ENCODE peak calls at places on chromosomes 5 and 9, in six cellular contexts. C, L, N, G, D and U are unnamed samples.

GRCh38 chr5:133457439-133457838 is 154.9 kb downstream of the FSTL4 start:
- DNase-seq in C (no peak), L (no peak), N (no peak), G (no peak), D (no peak), U (no peak)

GRCh38 chr5:25094219-25094618 is 449.4 kb upstream of the CDH10 start:
- DNase-seq in C (no peak), L (no peak), N (no peak), G (no peak), D (no peak), U (no peak)

GRCh38 chr9:117400131-117400530 is 14.7 kb downstream of the ASTN2 start:
- DNase-seq in C (no peak), L (no peak), N (no peak), G (no peak), D (no peak), U (no peak)

GRCh38 chr9:117828466-117828865 is 124.3 kb downstream of the TLR4 start:
- DNase-seq in C (no peak), L (no peak), N (no peak), G (no peak), D (no peak), U (no peak)

GRCh38 chr5:171162602-171163001 is 146.4 kb upstream of the TLX3 start:
- DNase-seq in C (peak), L (no peak), N (no peak), G (no peak), D (peak), U (peak)

GRCh38 chr5:126808619-126809018 is 31.7 kb downstream of the LMNB1 start:
- DNase-seq in C (peak), L (no peak), N (no peak), G (no peak), D (peak), U (no peak)

GRCh38 chr5:54778783-54779182 is 206.6 kb downstream of the ESM1 start:
- DNase-seq in C (no peak), L (no peak), N (no peak), G (no peak), D (no peak), U (no peak)

GRCh38 chr9:70117835-70118319 is 74.2 kb downstream of the MAMDC2 start:
- DNase-seq in C (no peak), L (no peak), N (no peak), G (no peak), D (no peak), U (no peak)

GRCh38 chr5:180173875-180174586 is 35.0 kb downstream of the RASGEF1C start:
- DNase-seq in C (no peak), L (no peak), N (no peak), G (no peak), D (no peak), U (no peak)

GRCh38 chr5:31361234-31361633 is 167.7 kb downstream of the CDH6 start:
- DNase-seq in C (no peak), L (no peak), N (no peak), G (no peak), D (no peak), U (no peak)

GRCh38 chr5:29002481-29002880 is 1964.1 kb upstream of the CDH9 start:
- DNase-seq in C (no peak), L (no peak), N (no peak), G (no peak), D (no peak), U (no peak)

GRCh38 chr9:125993423-125993935 is 246.3 kb downstream of the PBX3 start:
- DNase-seq in C (no peak), L (peak), N (no peak), G (no peak), D (no peak), U (no peak)

GRCh38 chr9:82970359-82970758 is 92.6 kb downstream of the RASEF start:
- DNase-seq in C (no peak), L (no peak), N (no peak), G (no peak), D (no peak), U (no peak)

GRCh38 chr5:9930156-9930555 is 300.0 kb upstream of the TAS2R1 start:
- DNase-seq in C (no peak), L (no peak), N (no peak), G (no peak), D (no peak), U (no peak)

GRCh38 chr5:74579215-74579614 is 61.3 kb downstream of the ENC1 start:
- DNase-seq in C (peak), L (no peak), N (no peak), G (no peak), D (no peak), U (no peak)

GRCh38 chr5:156556666-156557401 is 229.9 kb downstream of the SGCD start:
- DNase-seq in C (no peak), L (no peak), N (no peak), G (no peak), D (no peak), U (no peak)

GRCh38 chr5:95712347-95712958 is 18.7 kb upstream of the RHOBTB3 start:
- DNase-seq in C (no peak), L (no peak), N (no peak), G (peak), D (peak), U (no peak)

GRCh38 chr5:5905186-5905585 is 473.2 kb downstream of the MED10 start:
- DNase-seq in C (no peak), L (no peak), N (no peak), G (no peak), D (no peak), U (no peak)

GRCh38 chr5:146301666-146302065 is 37.0 kb upstream of the POU4F3 start:
- DNase-seq in C (no peak), L (no peak), N (no peak), G (no peak), D (no peak), U (no peak)

GRCh38 chr5:7856855-7857254 is 5.9 kb upstream of the CFAP90 start:
- DNase-seq in C (peak), L (no peak), N (peak), G (no peak), D (no peak), U (no peak)

DNA sequence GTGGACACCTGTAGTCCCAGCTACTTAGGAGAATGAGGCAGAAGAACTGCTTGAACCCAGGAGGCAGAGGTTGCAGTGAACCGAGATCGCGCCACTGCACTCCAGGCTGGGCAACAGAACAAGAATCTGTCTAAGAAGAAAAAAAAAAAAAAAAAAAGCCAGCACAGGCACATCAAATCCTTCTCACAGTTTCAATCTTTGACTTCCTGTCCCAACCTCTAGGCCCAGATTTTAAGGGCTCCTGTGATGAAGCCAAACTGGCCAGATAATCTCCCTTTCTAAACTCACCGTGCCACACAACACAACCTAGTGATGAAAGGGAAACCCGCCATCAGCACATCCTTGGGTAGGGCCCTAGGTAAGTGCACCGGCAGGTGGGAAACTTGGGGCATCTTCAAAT is 58.1 kb downstream of the ROR2 start:
- DNase-seq in C (peak), L (no peak), N (no peak), G (no peak), D (no peak), U (no peak)
- TF ChIP-seq CTCF in C (no peak), L (no peak), N (no peak), G (no peak), D (no peak), U (no peak)

GRCh38 chr5:168047669-168048111 is 243.8 kb upstream of the WWC1 start:
- DNase-seq in C (no peak), L (no peak), N (peak), G (no peak), D (no peak), U (no peak)

GRCh38 chr5:168048486-168048885 is 243.0 kb upstream of the WWC1 start:
- DNase-seq in C (no peak), L (no peak), N (no peak), G (no peak), D (no peak), U (no peak)

GRCh38 chr5:168042284-168043080 is 249.0 kb upstream of the WWC1 start:
- DNase-seq in C (no peak), L (no peak), N (no peak), G (no peak), D (no peak), U (no peak)

GRCh38 chr5:168046163-168046562 is 245.3 kb upstream of the WWC1 start:
- DNase-seq in C (no peak), L (no peak), N (no peak), G (no peak), D (no peak), U (no peak)

GRCh38 chr5:168047043-168047668 is 244.3 kb upstream of the WWC1 start:
- DNase-seq in C (peak), L (no peak), N (peak), G (peak), D (peak), U (peak)
- TF ChIP-seq CTCF in C (peak), L (no peak), N (peak), G (no peak), D (peak), U (peak)

DNA sequence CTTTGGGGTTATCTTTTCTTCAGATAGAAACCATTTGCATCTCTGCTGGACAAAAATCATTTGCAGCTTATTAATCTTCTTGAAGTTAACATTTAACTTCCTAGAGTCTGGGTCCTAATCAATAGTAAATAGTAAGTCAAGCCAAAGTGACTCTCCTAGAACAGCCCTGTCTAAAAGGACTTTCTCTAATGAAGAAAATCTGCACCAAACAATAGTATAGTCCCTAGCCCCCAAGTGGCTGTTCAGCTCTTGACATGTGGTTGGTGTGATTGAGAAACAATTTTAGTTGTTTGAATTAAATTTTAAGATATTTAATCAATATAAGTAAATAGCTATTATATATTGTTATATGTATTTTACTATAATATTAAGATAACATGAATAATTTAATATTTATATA is 64.6 kb upstream of the SHB start:
- DNase-seq in C (no peak), L (no peak), N (no peak), G (no peak), D (no peak), U (no peak)
- TF ChIP-seq CTCF in C (no peak), L (no peak), N (no peak), G (no peak), D (no peak), U (no peak)

GRCh38 chr9:110429453-110429852 is 91.8 kb upstream of the TXNDC8 start:
- DNase-seq in C (no peak), L (no peak), N (no peak), G (no peak), D (no peak), U (no peak)
- TF ChIP-seq CTCF in C (peak), L (no peak), N (no peak), G (no peak), D (no peak), U (no peak)

GRCh38 chr5:35963381-35963843 is 25.0 kb upstream of the CAPSL start:
- DNase-seq in C (peak), L (no peak), N (no peak), G (no peak), D (no peak), U (no peak)
- TF ChIP-seq CTCF in C (peak), L (peak), N (no peak), G (no peak), D (peak), U (peak)

GRCh38 chr9:92648447-92649406 is 21.2 kb downstream of the IPPK start:
- DNase-seq in C (no peak), L (no peak), N (no peak), G (no peak), D (no peak), U (no peak)
- TF ChIP-seq CTCF in C (no peak), L (no peak), N (no peak), G (no peak), D (no peak), U (no peak)